ENCODE peak calls at places on chromosomes 1 and 21, in eight cellular contexts. X, A, O, J, L, Z, I and E are unnamed samples.

GRCh38 chr1:33050221-33051076 is 13.8 kb upstream of the AK2 start:
- DNase-seq in J (peak), I (peak), L (peak), A (peak), Z (peak), X (no peak), O (no peak), E (peak)

GRCh38 chr1:27402349-27402754 is 9.9 kb downstream of the GPR3 start:
- DNase-seq in L (peak), A (peak), J (peak), I (no peak), Z (peak), O (no peak), X (no peak), E (peak)

GRCh38 chr1:162899422-162900168 is 38.6 kb upstream of the CCDC190 start:
- DNase-seq in L (peak), I (no peak), J (peak), A (no peak), X (no peak), O (no peak), Z (peak), E (peak)

GRCh38 chr1:241611063-241611462 is 29.1 kb downstream of the CHML start:
- DNase-seq in Z (peak), A (peak), X (no peak), O (no peak), I (peak), J (peak), L (peak), E (peak)

GRCh38 chr1:52904590-52905375 is 16.8 kb downstream of the ECHDC2 start:
- DNase-seq in X (no peak), A (no peak), L (no peak), J (peak), O (peak), Z (peak), I (peak), E (no peak)

GRCh38 chr1:59169703-59170102 is 127.2 kb upstream of the FGGY start:
- DNase-seq in I (no peak), Z (no peak), A (no peak), J (no peak), O (no peak), L (no peak), X (no peak), E (no peak)

GRCh38 chr21:18350216-18350615 is 53.4 kb downstream of the TMPRSS15 start:
- DNase-seq in J (no peak), L (no peak), O (no peak), A (no peak), X (no peak), I (no peak), Z (no peak), E (no peak)

GRCh38 chr1:63593887-63594617 is 841 bp downstream of the PGM1 start:
- DNase-seq in I (peak), A (peak), J (peak), Z (peak), L (peak), O (peak), X (peak), E (peak)

GRCh38 chr1:87915771-87916170 is 587.1 kb downstream of the LMO4 start:
- DNase-seq in Z (no peak), A (no peak), O (no peak), L (peak), X (no peak), J (peak), I (no peak), E (no peak)

GRCh38 chr1:59427155-59427554 is 130.3 kb downstream of the FGGY start:
- DNase-seq in Z (peak), X (no peak), J (no peak), O (no peak), A (no peak), I (no peak), L (peak), E (peak)

GRCh38 chr21:15062566-15062965 is 2.2 kb downstream of the NRIP1 start:
- DNase-seq in I (no peak), Z (no peak), A (no peak), O (no peak), X (no peak), J (peak), L (no peak), E (peak)

GRCh38 chr1:183070923-183071618 is 47.9 kb downstream of the LAMC1 start:
- DNase-seq in A (no peak), O (no peak), Z (no peak), I (peak), X (no peak), J (peak), L (peak), E (peak)

GRCh38 chr1:221302357-221303147 is 423.3 kb downstream of the HLX start:
- DNase-seq in A (no peak), J (no peak), I (no peak), Z (no peak), O (no peak), X (no peak), L (no peak), E (no peak)

GRCh38 chr1:245751111-245751510 is 596.3 kb downstream of the KIF26B start:
- DNase-seq in O (no peak), A (no peak), J (no peak), X (no peak), I (no peak), Z (no peak), L (no peak), E (peak)

GRCh38 chr1:210709694-210710093 is 381.0 kb downstream of the HHAT start:
- DNase-seq in J (no peak), I (no peak), O (no peak), X (no peak), A (no peak), L (peak), Z (no peak), E (peak)